ENCODE peak calls at places on chromosomes 2 and 18, in five cellular contexts. P is stimulated activated CD8-positive, alpha-beta memory T cell treated with anti-CD3 and anti-CD28 coated beads, Interleukin-4, amount 100 ng/mL, for 1 hour; X is NCI-H526 treated with DMSO at 0.1 percent for 48 hours; B is activated naive CD4-positive, alpha-beta T cell treated with anti-CD3 and anti-CD28 coated beads, Interleukin-2, amount 50 U/mL, for 72 hours; Z is psoas muscle. W is an unnamed sample.

GRCh38 chr2:7845332-7845731 is 836.5 kb upstream of the ID2 start:
- DNase-seq in B (no peak), Z (no peak), X (no peak), P (no peak), W (no peak)

GRCh38 chr18:54776282-54776977 is 51.8 kb upstream of the RAB27B start:
- DNase-seq in B (peak), Z (no peak), P (no peak), X (no peak), W (peak)

GRCh38 chr2:201432551-201433388 is 18.5 kb downstream of the TRAK2 start:
- DNase-seq in X (no peak), B (no peak), P (no peak), Z (no peak), W (peak)

GRCh38 chr18:49055787-49056186 is 105.0 kb upstream of the SMAD7 start:
- DNase-seq in Z (peak), P (no peak), B (peak), X (no peak), W (peak)

GRCh38 chr2:71963295-71963694 is 184.4 kb downstream of the CYP26B1 start:
- DNase-seq in P (no peak), B (no peak), Z (no peak), X (no peak), W (peak)

GRCh38 chr2:196256585-196256984 is 85.2 kb upstream of the STK17B start:
- DNase-seq in P (no peak), B (no peak), X (no peak), Z (no peak), W (no peak)

GRCh38 chr2:103161456-103162289 is 399.8 kb downstream of the TMEM182 start:
- DNase-seq in B (no peak), P (no peak), Z (no peak), X (peak), W (peak)

GRCh38 chr2:72155151-72155550 is 7.5 kb upstream of the CYP26B1 start:
- DNase-seq in P (no peak), X (no peak), Z (no peak), B (no peak), W (no peak)

GRCh38 chr18:32271649-32272324 is 81.9 kb downstream of the MEP1B start:
- DNase-seq in B (no peak), Z (no peak), P (no peak), X (peak), W (peak)

GRCh38 chr2:149463328-149464002 is 124.1 kb downstream of the MMADHC start:
- DNase-seq in P (no peak), X (no peak), B (no peak), Z (no peak), W (no peak)

GRCh38 chr2:73418343-73418742 is 32.7 kb downstream of the ALMS1 start:
- DNase-seq in Z (peak), B (no peak), X (no peak), P (no peak), W (peak)

GRCh38 chr2:163551974-163552373 is 183.8 kb downstream of the FIGN start:
- DNase-seq in P (no peak), X (no peak), Z (no peak), B (no peak), W (no peak)

GRCh38 chr18:76765649-76766048 is 56.7 kb upstream of the ZNF236 start:
- DNase-seq in X (no peak), Z (no peak), B (no peak), P (no peak), W (peak)

GRCh38 chr2:8416172-8416571 is 265.7 kb upstream of the ID2 start:
- DNase-seq in Z (no peak), X (no peak), P (no peak), B (no peak), W (no peak)

GRCh38 chr2:170177950-170178781 is at the start of gene MYO3B:
- DNase-seq in B (no peak), P (no peak), X (no peak), Z (no peak), W (peak)

GRCh38 chr2:110979834-110980612 is 140.7 kb upstream of the BCL2L11 start:
- DNase-seq in Z (no peak), X (no peak), P (no peak), B (no peak), W (no peak)

W was measured in fibroblast of lung.